ENCODE peak calls at places on chromosome 19, in six cellular contexts. L is vagina, Y is K562, C is suprapubic skin, R is sigmoid colon, A is stomach. H is an unnamed sample.

GRCh38 chr19:50178320-50178719 is 15.2 kb upstream of the IZUMO2 start:
- DNase-seq in L (no peak), Y (no peak), R (no peak), C (no peak), A (no peak), H (no peak)

GRCh38 chr19:55820037-55820436 is 11.8 kb downstream of the NLRP11 start:
- DNase-seq in L (no peak), R (no peak), A (no peak), Y (no peak), C (no peak), H (no peak)

GRCh38 chr19:29483641-29483920 is 42.2 kb upstream of the VSTM2B start:
- DNase-seq in A (no peak), C (peak; percentile 45), Y (no peak), R (peak; percentile 30), L (no peak), H (no peak)

GRCh38 chr19:31139871-31140505 is 209.2 kb downstream of the TSHZ3 start:
- DNase-seq in C (no peak), Y (no peak), L (no peak), R (no peak), A (no peak), H (no peak)

GRCh38 chr19:48963371-48964204 is 1.5 kb upstream of the FTL start:
- DNase-seq in L (peak; percentile 93), C (peak; percentile 86), A (peak; percentile 77), Y (peak; percentile 94), R (peak; percentile 95), H (peak; percentile 64)

GRCh38 chr19:2252481-2253105 is 3.5 kb downstream of the AMH start:
- DNase-seq in L (no peak), C (no peak), A (no peak), Y (no peak), R (no peak), H (no peak)

GRCh38 chr19:47284324-47284899 is 9.7 kb downstream of the INAFM1 start:
- DNase-seq in A (no peak), L (no peak), R (no peak), Y (peak; percentile 79), C (no peak), H (no peak)

GRCh38 chr19:45171211-45171623 is 6.8 kb downstream of the TRAPPC6A start:
- DNase-seq in C (no peak), Y (peak; percentile 77), R (no peak), L (no peak), A (no peak), H (no peak)

GRCh38 chr19:55489711-55490477 is 1.7 kb downstream of the SSC5D start:
- DNase-seq in C (no peak), Y (no peak), L (no peak), A (no peak), R (peak; percentile 71), H (no peak)

GRCh38 chr19:47315125-47315821 is 5.6 kb downstream of the C5AR1 start:
- DNase-seq in A (peak; percentile 44), L (no peak), Y (peak; percentile 93), C (peak; percentile 88), R (peak; percentile 81), H (no peak)

GRCh38 chr19:47110521-47111080 is 3.0 kb downstream of the ZC3H4 start:
- DNase-seq in C (no peak), L (no peak), Y (peak; percentile 49), R (no peak), A (no peak), H (no peak)

GRCh38 chr19:46753420-46754155 is 7.3 kb upstream of the STRN4 start:
- DNase-seq in Y (peak; percentile 81), R (no peak), A (peak; percentile 75), L (no peak), C (no peak), H (no peak)

GRCh38 chr19:54211214-54211613 is 10.6 kb downstream of the RPS9 start:
- DNase-seq in C (no peak), Y (no peak), R (no peak), A (no peak), L (no peak), H (no peak)

GRCh38 chr19:56125806-56126590 is 4.9 kb upstream of the ZNF787 start:
- DNase-seq in L (no peak), Y (peak; percentile 92), A (no peak), R (no peak), C (no peak), H (no peak)

GRCh38 chr19:42191855-42192254 is 25.6 kb downstream of the DEDD2 start:
- DNase-seq in A (peak; percentile 61), R (no peak), C (no peak), Y (no peak), L (no peak), H (no peak)

GRCh38 chr19:2703691-2704216 is 1.3 kb upstream of the GNG7 start:
- DNase-seq in R (no peak), C (no peak), A (no peak), Y (no peak), L (no peak), H (no peak)

GRCh38 chr19:14890616-14891379 is 4.9 kb upstream of the OR7A17 start:
- DNase-seq in C (no peak), R (peak; percentile 62), Y (peak; percentile 74), A (no peak), L (no peak), H (no peak)

GRCh38 chr19:42196011-42197001 is 21.2 kb downstream of the DEDD2 start:
- DNase-seq in L (no peak), A (no peak), Y (peak; percentile 50), R (no peak), C (no peak), H (no peak)

GRCh38 chr19:2100719-2101061 is 4.0 kb downstream of the IZUMO4 start:
- DNase-seq in Y (no peak), A (no peak), C (no peak), R (no peak), L (no peak), H (no peak)

GRCh38 chr19:14112809-14113385 is 4.7 kb downstream of the PRKACA start:
- DNase-seq in C (peak; percentile 70), L (no peak), R (peak; percentile 76), Y (no peak), A (no peak), H (no peak)

GRCh38 chr19:21568816-21569496 is 63.6 kb downstream of the ZNF429 start:
- DNase-seq in L (no peak), R (peak; percentile 94), C (peak; percentile 87), A (peak; percentile 83), Y (no peak), H (peak; percentile 94)

GRCh38 chr19:47005873-47006272 is 13.8 kb upstream of the NPAS1 start:
- DNase-seq in A (no peak), R (no peak), C (no peak), Y (no peak), L (no peak), H (no peak)

GRCh38 chr19:50167314-50167721 is 4.2 kb upstream of the IZUMO2 start:
- DNase-seq in R (no peak), A (peak; percentile 30), C (no peak), Y (no peak), L (no peak), H (no peak)

GRCh38 chr19:47363758-47364529 is 14.8 kb downstream of the DHX34 start:
- DNase-seq in Y (peak; percentile 36), R (no peak), L (no peak), A (no peak), C (no peak), H (no peak)

GRCh38 chr19:18975011-18975410 is 34.0 kb upstream of the HOMER3 start:
- DNase-seq in R (no peak), C (no peak), Y (no peak), L (no peak), A (no peak), H (no peak)

GRCh38 chr19:38095411-38096308 is 128.4 kb downstream of the DPF1 start:
- DNase-seq in R (no peak), Y (peak; percentile 85), A (peak; percentile 77), C (peak; percentile 76), L (no peak), H (peak; percentile 66)

DNA sequence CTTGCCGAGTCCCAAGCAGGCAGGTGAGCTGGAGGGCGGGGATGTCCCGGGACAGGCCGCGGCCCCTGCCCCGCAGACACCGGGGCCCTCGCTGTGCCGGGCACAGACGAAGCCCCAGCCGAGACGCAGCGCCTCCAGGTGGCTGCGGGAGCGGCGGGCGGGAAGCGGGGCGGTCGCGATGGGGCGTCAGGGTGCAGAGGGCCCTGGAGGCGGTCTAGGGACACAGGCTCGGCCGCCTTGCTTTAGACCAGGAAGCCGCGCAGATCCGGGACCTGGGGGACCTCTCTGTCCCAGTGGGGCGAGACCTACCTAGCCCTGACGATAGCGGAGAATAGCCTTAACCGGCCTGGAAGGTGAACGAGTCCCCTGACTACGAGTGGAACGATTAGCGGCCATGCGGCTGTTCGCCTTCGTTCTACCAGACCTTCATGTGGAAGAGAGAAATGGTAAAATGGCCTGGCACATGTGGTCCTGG is 4.2 kb upstream of the ZNF564 start:
- DNase-seq in R (no peak), Y (no peak), A (no peak), L (no peak), C (no peak), H (no peak)
- TF ChIP-seq POLR2AphosphoS5 in R (no peak), Y (no peak), A (no peak), L (no peak), C (no peak), H (no peak)

DNA sequence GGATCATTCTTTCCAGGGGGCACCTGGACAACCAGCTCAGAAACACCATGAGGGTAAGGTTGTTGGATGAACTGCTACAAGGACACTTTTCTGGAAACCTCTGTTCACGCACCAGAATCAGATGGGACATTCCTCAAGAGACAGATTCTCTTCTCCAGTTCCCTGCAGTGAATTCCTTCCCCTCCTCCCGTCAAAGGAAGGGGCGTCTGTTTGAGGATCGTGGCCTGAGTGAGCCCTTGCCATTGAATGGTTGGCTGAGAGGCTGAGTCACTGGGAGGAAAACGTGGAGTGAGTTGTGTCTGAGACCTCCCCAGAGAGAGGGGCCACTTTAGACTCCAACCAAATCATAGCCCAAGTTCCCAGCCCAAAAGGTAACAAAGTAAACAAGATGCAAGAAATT is 79.4 kb upstream of the ZNF507 start:
- DNase-seq in Y (no peak), A (no peak), L (no peak), R (no peak), C (no peak), H (no peak)
- TF ChIP-seq CTCF in Y (no peak), A (no peak), L (no peak), R (no peak), C (no peak), H (no peak)

GRCh38 chr19:43910884-43911283 is 24.2 kb downstream of the ZNF45 start:
- DNase-seq in C (no peak), R (no peak), L (no peak), Y (no peak), A (no peak), H (no peak)

GRCh38 chr19:43914051-43914450 is 21.0 kb downstream of the ZNF45 start:
- DNase-seq in R (no peak), A (no peak), L (no peak), Y (no peak), C (no peak), H (no peak)

GRCh38 chr19:43908659-43909058 is 26.4 kb downstream of the ZNF45 start:
- DNase-seq in L (no peak), R (no peak), Y (no peak), A (no peak), C (no peak), H (no peak)

GRCh38 chr19:43913383-43913782 is 21.7 kb downstream of the ZNF45 start:
- DNase-seq in R (no peak), L (no peak), C (no peak), Y (no peak), A (no peak), H (no peak)
- H3K9me3 ChIP-seq in R (peaks cover 81% of the 10 kb centered on the region), L (peaks cover 74% of the 10 kb centered on the region), C (peaks cover 77% of the 10 kb centered on the region), Y (peaks cover 16% of the 10 kb centered on the region), A (peaks cover 100% of the 10 kb centered on the region), H (peaks cover 95% of the 10 kb centered on the region)

GRCh38 chr19:39506944-39507714 is 7.8 kb upstream of the SELENOV start:
- DNase-seq in A (no peak), L (no peak), R (no peak), C (no peak), Y (peak; percentile 92), H (no peak)
- TF ChIP-seq POLR2AphosphoS5 in A (no peak), L (no peak), R (no peak), C (no peak), Y (no peak), H (no peak)

H was measured in breast epithelium.